ENCODE peak calls at places on chromosomes 16 and 17, in four cellular contexts. One of them, this sample, is unnamed.

GRCh38 chr17:76370261-76370993 is 14.0 kb upstream of the SPHK1 start:
- DNase-seq in stimulated activated CD8-positive, alpha-beta memory T cell treated with anti-CD3 and anti-CD28 coated beads, Interleukin-4, amount 100 ng/mL, for 1 hour: no peak
- DNase-seq in PC-9: peak
- DNase-seq in DMS153: no peak
- DNase-seq in this sample: no peak

GRCh38 chr17:32958418-32958817 is 30.5 kb downstream of the TMEM98 start:
- DNase-seq in PC-9: no peak
- DNase-seq in DMS153: no peak
- DNase-seq in stimulated activated CD8-positive, alpha-beta memory T cell treated with anti-CD3 and anti-CD28 coated beads, Interleukin-4, amount 100 ng/mL, for 1 hour: no peak
- DNase-seq in this sample: no peak

GRCh38 chr17:9116861-9117568 is 95.7 kb downstream of the NTN1 start:
- DNase-seq in stimulated activated CD8-positive, alpha-beta memory T cell treated with anti-CD3 and anti-CD28 coated beads, Interleukin-4, amount 100 ng/mL, for 1 hour: no peak
- DNase-seq in DMS153: no peak
- DNase-seq in PC-9: no peak
- DNase-seq in this sample: no peak

GRCh38 chr16:4960579-4960978 is 2.4 kb downstream of the SEC14L5 start:
- DNase-seq in PC-9: no peak
- DNase-seq in DMS153: no peak
- DNase-seq in stimulated activated CD8-positive, alpha-beta memory T cell treated with anti-CD3 and anti-CD28 coated beads, Interleukin-4, amount 100 ng/mL, for 1 hour: no peak
- DNase-seq in this sample: no peak

GRCh38 chr17:1931759-1932579 is 93.2 kb downstream of the RTN4RL1 start:
- DNase-seq in stimulated activated CD8-positive, alpha-beta memory T cell treated with anti-CD3 and anti-CD28 coated beads, Interleukin-4, amount 100 ng/mL, for 1 hour: no peak
- DNase-seq in PC-9: no peak
- DNase-seq in DMS153: peak
- DNase-seq in this sample: peak

GRCh38 chr17:34177642-34178041 is 77.4 kb upstream of the CCL2 start:
- DNase-seq in stimulated activated CD8-positive, alpha-beta memory T cell treated with anti-CD3 and anti-CD28 coated beads, Interleukin-4, amount 100 ng/mL, for 1 hour: no peak
- DNase-seq in PC-9: no peak
- DNase-seq in DMS153: no peak
- DNase-seq in this sample: no peak

GRCh38 chr17:78496311-78496710 is 80.9 kb downstream of the DNAH17 start:
- DNase-seq in stimulated activated CD8-positive, alpha-beta memory T cell treated with anti-CD3 and anti-CD28 coated beads, Interleukin-4, amount 100 ng/mL, for 1 hour: no peak
- DNase-seq in PC-9: no peak
- DNase-seq in DMS153: no peak
- DNase-seq in this sample: no peak

GRCh38 chr16:54166342-54166865 is 120.2 kb downstream of the IRX3 start:
- DNase-seq in PC-9: no peak
- DNase-seq in DMS153: no peak
- DNase-seq in stimulated activated CD8-positive, alpha-beta memory T cell treated with anti-CD3 and anti-CD28 coated beads, Interleukin-4, amount 100 ng/mL, for 1 hour: no peak
- DNase-seq in this sample: no peak

GRCh38 chr17:35700157-35700556 is 31.3 kb upstream of the RASL10B start:
- DNase-seq in stimulated activated CD8-positive, alpha-beta memory T cell treated with anti-CD3 and anti-CD28 coated beads, Interleukin-4, amount 100 ng/mL, for 1 hour: no peak
- DNase-seq in PC-9: no peak
- DNase-seq in DMS153: no peak
- DNase-seq in this sample: no peak

GRCh38 chr16:22324787-22325597 is 27.8 kb downstream of the POLR3E start:
- DNase-seq in PC-9: no peak
- DNase-seq in stimulated activated CD8-positive, alpha-beta memory T cell treated with anti-CD3 and anti-CD28 coated beads, Interleukin-4, amount 100 ng/mL, for 1 hour: no peak
- DNase-seq in DMS153: no peak
- DNase-seq in this sample: no peak

GRCh38 chr17:59620518-59621259 is 994 bp downstream of the CLTC start:
- DNase-seq in DMS153: peak
- DNase-seq in stimulated activated CD8-positive, alpha-beta memory T cell treated with anti-CD3 and anti-CD28 coated beads, Interleukin-4, amount 100 ng/mL, for 1 hour: no peak
- DNase-seq in PC-9: peak
- DNase-seq in this sample: peak

GRCh38 chr17:42078396-42079042 is 19.8 kb downstream of the ZNF385C start:
- DNase-seq in PC-9: no peak
- DNase-seq in DMS153: no peak
- DNase-seq in stimulated activated CD8-positive, alpha-beta memory T cell treated with anti-CD3 and anti-CD28 coated beads, Interleukin-4, amount 100 ng/mL, for 1 hour: no peak
- DNase-seq in this sample: no peak

GRCh38 chr17:69246726-69247375 is 18.2 kb upstream of the ABCA10 start:
- DNase-seq in stimulated activated CD8-positive, alpha-beta memory T cell treated with anti-CD3 and anti-CD28 coated beads, Interleukin-4, amount 100 ng/mL, for 1 hour: no peak
- DNase-seq in PC-9: no peak
- DNase-seq in DMS153: peak
- DNase-seq in this sample: peak

GRCh38 chr17:4719684-4720221 is 9.3 kb downstream of the ARRB2 start:
- DNase-seq in DMS153: no peak
- DNase-seq in stimulated activated CD8-positive, alpha-beta memory T cell treated with anti-CD3 and anti-CD28 coated beads, Interleukin-4, amount 100 ng/mL, for 1 hour: no peak
- DNase-seq in PC-9: peak
- DNase-seq in this sample: peak

GRCh38 chr16:28204622-28205021 is 7.1 kb downstream of the XPO6 start:
- DNase-seq in DMS153: no peak
- DNase-seq in stimulated activated CD8-positive, alpha-beta memory T cell treated with anti-CD3 and anti-CD28 coated beads, Interleukin-4, amount 100 ng/mL, for 1 hour: no peak
- DNase-seq in PC-9: no peak
- DNase-seq in this sample: no peak

GRCh38 chr16:51261919-51262318 is 110.8 kb upstream of the SALL1 start:
- DNase-seq in PC-9: no peak
- DNase-seq in stimulated activated CD8-positive, alpha-beta memory T cell treated with anti-CD3 and anti-CD28 coated beads, Interleukin-4, amount 100 ng/mL, for 1 hour: no peak
- DNase-seq in DMS153: no peak
- DNase-seq in this sample: no peak

GRCh38 chr17:76270770-76271668 is 5.9 kb downstream of the UBALD2 start:
- DNase-seq in DMS153: no peak
- DNase-seq in stimulated activated CD8-positive, alpha-beta memory T cell treated with anti-CD3 and anti-CD28 coated beads, Interleukin-4, amount 100 ng/mL, for 1 hour: no peak
- DNase-seq in PC-9: no peak
- DNase-seq in this sample: no peak

GRCh38 chr16:79484237-79484636 is 116.3 kb downstream of the MAF start:
- DNase-seq in PC-9: no peak
- DNase-seq in DMS153: no peak
- DNase-seq in stimulated activated CD8-positive, alpha-beta memory T cell treated with anti-CD3 and anti-CD28 coated beads, Interleukin-4, amount 100 ng/mL, for 1 hour: no peak
- DNase-seq in this sample: no peak

GRCh38 chr16:75593825-75594820 is 27.9 kb downstream of the GABARAPL2 start:
- DNase-seq in stimulated activated CD8-positive, alpha-beta memory T cell treated with anti-CD3 and anti-CD28 coated beads, Interleukin-4, amount 100 ng/mL, for 1 hour: no peak
- DNase-seq in DMS153: peak
- DNase-seq in PC-9: no peak
- DNase-seq in this sample: peak

GRCh38 chr17:35725917-35726608 is 5.4 kb upstream of the RASL10B start:
- DNase-seq in PC-9: no peak
- DNase-seq in DMS153: no peak
- DNase-seq in stimulated activated CD8-positive, alpha-beta memory T cell treated with anti-CD3 and anti-CD28 coated beads, Interleukin-4, amount 100 ng/mL, for 1 hour: no peak
- DNase-seq in this sample: no peak

GRCh38 chr16:87248704-87249103 is 68.5 kb downstream of the C16orf95 start:
- DNase-seq in DMS153: no peak
- DNase-seq in stimulated activated CD8-positive, alpha-beta memory T cell treated with anti-CD3 and anti-CD28 coated beads, Interleukin-4, amount 100 ng/mL, for 1 hour: no peak
- DNase-seq in PC-9: no peak
- DNase-seq in this sample: no peak

GRCh38 chr16:68948230-68948910 is 105.0 kb downstream of the TANGO6 start:
- DNase-seq in DMS153: no peak
- DNase-seq in PC-9: no peak
- DNase-seq in stimulated activated CD8-positive, alpha-beta memory T cell treated with anti-CD3 and anti-CD28 coated beads, Interleukin-4, amount 100 ng/mL, for 1 hour: no peak
- DNase-seq in this sample: no peak

GRCh38 chr17:34442387-34443111 is 79.5 kb upstream of the CCL1 start:
- DNase-seq in stimulated activated CD8-positive, alpha-beta memory T cell treated with anti-CD3 and anti-CD28 coated beads, Interleukin-4, amount 100 ng/mL, for 1 hour: no peak
- DNase-seq in DMS153: no peak
- DNase-seq in PC-9: no peak
- DNase-seq in this sample: no peak

GRCh38 chr16:74501484-74502479 is 80.5 kb upstream of the CLEC18B start:
- DNase-seq in PC-9: no peak
- DNase-seq in DMS153: no peak
- DNase-seq in stimulated activated CD8-positive, alpha-beta memory T cell treated with anti-CD3 and anti-CD28 coated beads, Interleukin-4, amount 100 ng/mL, for 1 hour: no peak
- DNase-seq in this sample: no peak

GRCh38 chr17:50211249-50212120 is 10.1 kb upstream of the COL1A1 start:
- DNase-seq in stimulated activated CD8-positive, alpha-beta memory T cell treated with anti-CD3 and anti-CD28 coated beads, Interleukin-4, amount 100 ng/mL, for 1 hour: no peak
- DNase-seq in DMS153: no peak
- DNase-seq in PC-9: no peak
- DNase-seq in this sample: no peak

GRCh38 chr17:58285422-58285810 is 4.7 kb upstream of the MPO start:
- DNase-seq in PC-9: no peak
- DNase-seq in DMS153: no peak
- DNase-seq in stimulated activated CD8-positive, alpha-beta memory T cell treated with anti-CD3 and anti-CD28 coated beads, Interleukin-4, amount 100 ng/mL, for 1 hour: no peak
- DNase-seq in this sample: no peak

GRCh38 chr17:75981019-75981615 is 2.1 kb downstream of the TEN1 start:
- DNase-seq in DMS153: no peak
- DNase-seq in stimulated activated CD8-positive, alpha-beta memory T cell treated with anti-CD3 and anti-CD28 coated beads, Interleukin-4, amount 100 ng/mL, for 1 hour: no peak
- DNase-seq in PC-9: no peak
- DNase-seq in this sample: peak

GRCh38 chr17:77373298-77374169 is 232.8 kb downstream of the SEC14L1 start:
- DNase-seq in PC-9: no peak
- DNase-seq in stimulated activated CD8-positive, alpha-beta memory T cell treated with anti-CD3 and anti-CD28 coated beads, Interleukin-4, amount 100 ng/mL, for 1 hour: no peak
- DNase-seq in DMS153: no peak
- DNase-seq in this sample: no peak

GRCh38 chr17:59469786-59470485 is 95.5 kb upstream of the DHX40 start:
- DNase-seq in PC-9: no peak
- DNase-seq in DMS153: no peak
- DNase-seq in stimulated activated CD8-positive, alpha-beta memory T cell treated with anti-CD3 and anti-CD28 coated beads, Interleukin-4, amount 100 ng/mL, for 1 hour: no peak
- DNase-seq in this sample: no peak

GRCh38 chr17:81900181-81900820 is 1.7 kb upstream of the NPB start:
- DNase-seq in stimulated activated CD8-positive, alpha-beta memory T cell treated with anti-CD3 and anti-CD28 coated beads, Interleukin-4, amount 100 ng/mL, for 1 hour: no peak
- DNase-seq in DMS153: no peak
- DNase-seq in PC-9: no peak
- DNase-seq in this sample: no peak

GRCh38 chr17:68175905-68176304 is 71.9 kb upstream of the AMZ2 start:
- DNase-seq in PC-9: no peak
- DNase-seq in stimulated activated CD8-positive, alpha-beta memory T cell treated with anti-CD3 and anti-CD28 coated beads, Interleukin-4, amount 100 ng/mL, for 1 hour: no peak
- DNase-seq in DMS153: no peak
- DNase-seq in this sample: no peak

GRCh38 chr16:86545481-86545880 is 9.6 kb downstream of the MTHFSD start:
- DNase-seq in DMS153: no peak
- DNase-seq in PC-9: no peak
- DNase-seq in stimulated activated CD8-positive, alpha-beta memory T cell treated with anti-CD3 and anti-CD28 coated beads, Interleukin-4, amount 100 ng/mL, for 1 hour: no peak
- DNase-seq in this sample: no peak

GRCh38 chr16:27446721-27447120 is 44.7 kb downstream of the IL21R start:
- DNase-seq in DMS153: no peak
- DNase-seq in PC-9: no peak
- DNase-seq in stimulated activated CD8-positive, alpha-beta memory T cell treated with anti-CD3 and anti-CD28 coated beads, Interleukin-4, amount 100 ng/mL, for 1 hour: peak
- DNase-seq in this sample: no peak

GRCh38 chr17:48609754-48610281 is 999 bp downstream of the HOXB7 start:
- DNase-seq in DMS153: no peak
- DNase-seq in stimulated activated CD8-positive, alpha-beta memory T cell treated with anti-CD3 and anti-CD28 coated beads, Interleukin-4, amount 100 ng/mL, for 1 hour: no peak
- DNase-seq in PC-9: no peak
- DNase-seq in this sample: no peak

GRCh38 chr16:68737046-68737729 is at the start of gene CDH1:
- DNase-seq in DMS153: peak
- DNase-seq in stimulated activated CD8-positive, alpha-beta memory T cell treated with anti-CD3 and anti-CD28 coated beads, Interleukin-4, amount 100 ng/mL, for 1 hour: no peak
- DNase-seq in PC-9: peak
- DNase-seq in this sample: no peak

GRCh38 chr17:68733241-68734176 is 132.3 kb upstream of the FAM20A start:
- DNase-seq in stimulated activated CD8-positive, alpha-beta memory T cell treated with anti-CD3 and anti-CD28 coated beads, Interleukin-4, amount 100 ng/mL, for 1 hour: no peak
- DNase-seq in PC-9: no peak
- DNase-seq in DMS153: no peak
- DNase-seq in this sample: no peak

GRCh38 chr17:59897090-59897489 is 4.2 kb downstream of the RPS6KB1 start:
- DNase-seq in DMS153: no peak
- DNase-seq in PC-9: no peak
- DNase-seq in stimulated activated CD8-positive, alpha-beta memory T cell treated with anti-CD3 and anti-CD28 coated beads, Interleukin-4, amount 100 ng/mL, for 1 hour: no peak
- DNase-seq in this sample: no peak

GRCh38 chr17:19719365-19720209 is 3.2 kb upstream of the SLC47A2 start:
- DNase-seq in DMS153: no peak
- DNase-seq in stimulated activated CD8-positive, alpha-beta memory T cell treated with anti-CD3 and anti-CD28 coated beads, Interleukin-4, amount 100 ng/mL, for 1 hour: no peak
- DNase-seq in PC-9: peak
- DNase-seq in this sample: no peak

GRCh38 chr16:2151188-2152091 is 3.0 kb downstream of the RAB26 start:
- DNase-seq in DMS153: no peak
- DNase-seq in stimulated activated CD8-positive, alpha-beta memory T cell treated with anti-CD3 and anti-CD28 coated beads, Interleukin-4, amount 100 ng/mL, for 1 hour: no peak
- DNase-seq in PC-9: no peak
- DNase-seq in this sample: no peak